ENCODE peak calls at places on chromosomes 4 and X, in ten cellular contexts. One of them, this sample, is unnamed.
A peak's percentile ranks its signal among the peaks of the same experiment; 100 is the strongest.

GRCh38 chr4:186770446-186771175 is 47.0 kb upstream of the FAT1 start:
- DNase-seq in mammary epithelial cell: peak; percentile 73
- DNase-seq in IMR-90: peak; percentile 82
- DNase-seq in lung: no peak
- DNase-seq in transverse colon: no peak
- DNase-seq in neural progenitor cell: no peak
- DNase-seq in CD8-positive, alpha-beta T cell: no peak
- DNase-seq in lower lobe of right lung: no peak
- DNase-seq in GM23248: peak; percentile 81
- DNase-seq in PC-9: peak; percentile 73
- DNase-seq in this sample: no peak

GRCh38 chr4:155906554-155907247 is 3.2 kb downstream of the TDO2 start:
- DNase-seq in neural progenitor cell: no peak
- DNase-seq in PC-9: no peak
- DNase-seq in CD8-positive, alpha-beta T cell: no peak
- DNase-seq in lower lobe of right lung: no peak
- DNase-seq in mammary epithelial cell: peak; percentile 55
- DNase-seq in IMR-90: peak; percentile 99
- DNase-seq in lung: no peak
- DNase-seq in GM23248: peak; percentile 99
- DNase-seq in transverse colon: no peak
- DNase-seq in this sample: no peak

GRCh38 chr4:98514930-98515809 is 143.2 kb downstream of the TSPAN5 start:
- DNase-seq in neural progenitor cell: peak; percentile 18
- DNase-seq in IMR-90: peak; percentile 54
- DNase-seq in lung: no peak
- DNase-seq in CD8-positive, alpha-beta T cell: no peak
- DNase-seq in lower lobe of right lung: no peak
- DNase-seq in mammary epithelial cell: no peak
- DNase-seq in PC-9: no peak
- DNase-seq in GM23248: peak; percentile 37
- DNase-seq in transverse colon: no peak
- DNase-seq in this sample: no peak

GRCh38 chrX:8632949-8633348 is 99.0 kb downstream of the ANOS1 start:
- DNase-seq in transverse colon: no peak
- DNase-seq in GM23248: no peak
- DNase-seq in lung: no peak
- DNase-seq in mammary epithelial cell: no peak
- DNase-seq in neural progenitor cell: peak; percentile 7
- DNase-seq in PC-9: no peak
- DNase-seq in IMR-90: no peak
- DNase-seq in lower lobe of right lung: no peak
- DNase-seq in CD8-positive, alpha-beta T cell: no peak
- DNase-seq in this sample: no peak

GRCh38 chr4:155900402-155900801 is 3.1 kb upstream of the TDO2 start:
- DNase-seq in mammary epithelial cell: peak; percentile 13
- DNase-seq in transverse colon: no peak
- DNase-seq in lower lobe of right lung: no peak
- DNase-seq in IMR-90: peak; percentile 72
- DNase-seq in GM23248: peak; percentile 12
- DNase-seq in lung: no peak
- DNase-seq in neural progenitor cell: no peak
- DNase-seq in CD8-positive, alpha-beta T cell: no peak
- DNase-seq in PC-9: no peak
- DNase-seq in this sample: no peak

GRCh38 chr4:139587452-139587851 is 31.4 kb upstream of the SETD7 start:
- DNase-seq in PC-9: no peak
- DNase-seq in GM23248: peak; percentile 18
- DNase-seq in lower lobe of right lung: no peak
- DNase-seq in CD8-positive, alpha-beta T cell: no peak
- DNase-seq in lung: no peak
- DNase-seq in IMR-90: no peak
- DNase-seq in mammary epithelial cell: no peak
- DNase-seq in transverse colon: no peak
- DNase-seq in neural progenitor cell: no peak
- DNase-seq in this sample: no peak

GRCh38 chrX:1534321-1535168 is 2.4 kb downstream of the P2RY8 start:
- DNase-seq in lower lobe of right lung: no peak
- DNase-seq in CD8-positive, alpha-beta T cell: peak; percentile 46
- DNase-seq in transverse colon: no peak
- DNase-seq in PC-9: no peak
- DNase-seq in neural progenitor cell: peak; percentile 60
- DNase-seq in lung: no peak
- DNase-seq in GM23248: no peak
- DNase-seq in IMR-90: no peak
- DNase-seq in mammary epithelial cell: no peak
- DNase-seq in this sample: no peak

GRCh38 chr4:145884775-145885174 is 53.8 kb downstream of the ZNF827 start:
- DNase-seq in lung: no peak
- DNase-seq in PC-9: no peak
- DNase-seq in CD8-positive, alpha-beta T cell: no peak
- DNase-seq in mammary epithelial cell: no peak
- DNase-seq in neural progenitor cell: no peak
- DNase-seq in GM23248: no peak
- DNase-seq in lower lobe of right lung: no peak
- DNase-seq in IMR-90: no peak
- DNase-seq in transverse colon: no peak
- DNase-seq in this sample: no peak

GRCh38 chrX:154714925-154715324 is 36.0 kb downstream of the GAB3 start:
- DNase-seq in CD8-positive, alpha-beta T cell: peak; percentile 44
- DNase-seq in transverse colon: peak; percentile 33
- DNase-seq in PC-9: no peak
- DNase-seq in neural progenitor cell: peak; percentile 44
- DNase-seq in lung: no peak
- DNase-seq in IMR-90: peak; percentile 50
- DNase-seq in mammary epithelial cell: no peak
- DNase-seq in GM23248: peak; percentile 44
- DNase-seq in lower lobe of right lung: no peak
- DNase-seq in this sample: no peak

GRCh38 chr4:24210332-24210902 is 320.6 kb upstream of the PPARGC1A start:
- DNase-seq in transverse colon: peak; percentile 8
- DNase-seq in lung: peak; percentile 79
- DNase-seq in CD8-positive, alpha-beta T cell: no peak
- DNase-seq in IMR-90: peak; percentile 96
- DNase-seq in neural progenitor cell: no peak
- DNase-seq in GM23248: peak; percentile 98
- DNase-seq in PC-9: no peak
- DNase-seq in mammary epithelial cell: peak; percentile 4
- DNase-seq in lower lobe of right lung: peak; percentile 60
- DNase-seq in this sample: peak; percentile 33

GRCh38 chr4:183905593-183906485 is 732 bp downstream of the STOX2 start:
- DNase-seq in GM23248: peak; percentile 32
- DNase-seq in neural progenitor cell: peak; percentile 83
- DNase-seq in PC-9: no peak
- DNase-seq in CD8-positive, alpha-beta T cell: no peak
- DNase-seq in IMR-90: peak; percentile 37
- DNase-seq in mammary epithelial cell: peak; percentile 43
- DNase-seq in lower lobe of right lung: peak; percentile 56
- DNase-seq in transverse colon: peak; percentile 37
- DNase-seq in lung: peak; percentile 34
- DNase-seq in this sample: peak; percentile 72

GRCh38 chr4:7217039-7217438 is 24.7 kb downstream of the SORCS2 start:
- DNase-seq in transverse colon: no peak
- DNase-seq in IMR-90: no peak
- DNase-seq in GM23248: no peak
- DNase-seq in lower lobe of right lung: no peak
- DNase-seq in neural progenitor cell: no peak
- DNase-seq in PC-9: no peak
- DNase-seq in CD8-positive, alpha-beta T cell: no peak
- DNase-seq in mammary epithelial cell: no peak
- DNase-seq in lung: no peak
- DNase-seq in this sample: no peak

GRCh38 chrX:65706041-65706828 is 38.8 kb downstream of the MSN start:
- DNase-seq in PC-9: peak; percentile 63
- DNase-seq in IMR-90: peak; percentile 85
- DNase-seq in transverse colon: no peak
- DNase-seq in mammary epithelial cell: peak; percentile 83
- DNase-seq in GM23248: peak; percentile 83
- DNase-seq in lung: peak; percentile 54
- DNase-seq in neural progenitor cell: no peak
- DNase-seq in lower lobe of right lung: no peak
- DNase-seq in CD8-positive, alpha-beta T cell: peak; percentile 28
- DNase-seq in this sample: peak; percentile 79

GRCh38 chrX:13283512-13283911 is 36.3 kb downstream of the ATXN3L start:
- DNase-seq in CD8-positive, alpha-beta T cell: no peak
- DNase-seq in mammary epithelial cell: no peak
- DNase-seq in PC-9: no peak
- DNase-seq in GM23248: peak; percentile 4
- DNase-seq in transverse colon: no peak
- DNase-seq in lower lobe of right lung: no peak
- DNase-seq in neural progenitor cell: peak; percentile 40
- DNase-seq in lung: no peak
- DNase-seq in IMR-90: no peak
- DNase-seq in this sample: no peak

GRCh38 chrX:13281289-13281688 is 38.6 kb downstream of the ATXN3L start:
- DNase-seq in GM23248: no peak
- DNase-seq in lower lobe of right lung: no peak
- DNase-seq in neural progenitor cell: no peak
- DNase-seq in PC-9: no peak
- DNase-seq in IMR-90: no peak
- DNase-seq in lung: no peak
- DNase-seq in mammary epithelial cell: no peak
- DNase-seq in CD8-positive, alpha-beta T cell: no peak
- DNase-seq in transverse colon: no peak
- DNase-seq in this sample: no peak

GRCh38 chrX:13285229-13285628 is 34.6 kb downstream of the ATXN3L start:
- DNase-seq in transverse colon: no peak
- DNase-seq in PC-9: no peak
- DNase-seq in GM23248: no peak
- DNase-seq in IMR-90: no peak
- DNase-seq in mammary epithelial cell: no peak
- DNase-seq in neural progenitor cell: no peak
- DNase-seq in CD8-positive, alpha-beta T cell: no peak
- DNase-seq in lung: no peak
- DNase-seq in lower lobe of right lung: no peak
- DNase-seq in this sample: no peak

GRCh38 chrX:13285693-13286092 is 34.2 kb downstream of the ATXN3L start:
- DNase-seq in PC-9: no peak
- DNase-seq in GM23248: no peak
- DNase-seq in IMR-90: no peak
- DNase-seq in transverse colon: no peak
- DNase-seq in lung: no peak
- DNase-seq in neural progenitor cell: peak; percentile 80
- DNase-seq in mammary epithelial cell: no peak
- DNase-seq in lower lobe of right lung: no peak
- DNase-seq in CD8-positive, alpha-beta T cell: no peak
- DNase-seq in this sample: no peak

GRCh38 chrX:13283968-13284914 is 35.6 kb downstream of the ATXN3L start:
- DNase-seq in lung: no peak
- DNase-seq in GM23248: peak; percentile 80
- DNase-seq in neural progenitor cell: peak; percentile 75
- DNase-seq in transverse colon: no peak
- DNase-seq in CD8-positive, alpha-beta T cell: no peak
- DNase-seq in PC-9: no peak
- DNase-seq in mammary epithelial cell: peak; percentile 84
- DNase-seq in IMR-90: peak; percentile 78
- DNase-seq in lower lobe of right lung: no peak
- DNase-seq in this sample: no peak
- H3K27ac ChIP-seq in lung: no peak overlapping the region
- H3K27ac ChIP-seq in GM23248: peak overlapping the region; percentile 90
- H3K27ac ChIP-seq in neural progenitor cell: peak overlapping the region; percentile 74
- H3K27ac ChIP-seq in transverse colon: no peak overlapping the region
- H3K27ac ChIP-seq in CD8-positive, alpha-beta T cell: no peak overlapping the region
- H3K27ac ChIP-seq in PC-9: no peak overlapping the region
- H3K27ac ChIP-seq in mammary epithelial cell: peak overlapping the region; percentile 87
- H3K27ac ChIP-seq in IMR-90: peak overlapping the region; percentile 25
- H3K27ac ChIP-seq in lower lobe of right lung: no peak overlapping the region
- H3K27ac ChIP-seq in this sample: no peak overlapping the region

GRCh38 chr4:11111370-11111769 is 317.3 kb downstream of the HS3ST1 start:
- DNase-seq in PC-9: no peak
- DNase-seq in lower lobe of right lung: no peak
- DNase-seq in mammary epithelial cell: no peak
- DNase-seq in CD8-positive, alpha-beta T cell: no peak
- DNase-seq in lung: no peak
- DNase-seq in transverse colon: no peak
- DNase-seq in GM23248: no peak
- DNase-seq in neural progenitor cell: no peak
- DNase-seq in IMR-90: no peak
- DNase-seq in this sample: no peak
- H3K9me3 ChIP-seq in PC-9: no peaks in the 10 kb centered on the region
- H3K9me3 ChIP-seq in lower lobe of right lung: no peaks in the 10 kb centered on the region
- H3K9me3 ChIP-seq in mammary epithelial cell: no peaks in the 10 kb centered on the region
- H3K9me3 ChIP-seq in CD8-positive, alpha-beta T cell: no peaks in the 10 kb centered on the region
- H3K9me3 ChIP-seq in lung: no peaks in the 10 kb centered on the region
- H3K9me3 ChIP-seq in transverse colon: no peaks in the 10 kb centered on the region
- H3K9me3 ChIP-seq in GM23248: no peaks in the 10 kb centered on the region
- H3K9me3 ChIP-seq in neural progenitor cell: no peaks in the 10 kb centered on the region
- H3K9me3 ChIP-seq in IMR-90: peaks cover 4% of the 10 kb centered on the region
- H3K9me3 ChIP-seq in this sample: no peaks in the 10 kb centered on the region

DNA sequence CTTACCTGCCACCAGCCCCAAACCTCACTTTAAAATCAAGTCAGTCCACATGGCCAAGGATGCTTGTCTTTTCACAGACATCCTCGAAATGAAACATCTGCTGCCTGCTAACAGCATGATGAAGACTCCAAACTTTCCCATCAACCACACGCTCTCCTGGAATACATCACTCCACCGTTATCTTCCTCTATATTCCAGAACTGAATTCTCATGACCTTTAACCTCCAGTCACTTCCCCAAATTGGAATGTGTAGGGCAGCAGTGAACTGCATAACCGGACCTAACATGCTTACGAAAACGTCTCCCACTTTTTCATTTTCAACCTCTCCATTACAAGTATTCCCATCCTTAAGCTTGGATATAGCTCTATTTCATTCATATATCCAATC is 30.7 kb upstream of the ZNF41 start:
- DNase-seq in IMR-90: no peak
- DNase-seq in mammary epithelial cell: no peak
- DNase-seq in PC-9: no peak
- DNase-seq in transverse colon: no peak
- DNase-seq in CD8-positive, alpha-beta T cell: no peak
- DNase-seq in lower lobe of right lung: no peak
- DNase-seq in lung: no peak
- DNase-seq in neural progenitor cell: no peak
- DNase-seq in GM23248: no peak
- DNase-seq in this sample: no peak
- H3K27ac ChIP-seq in IMR-90: no peak overlapping the region
- H3K27ac ChIP-seq in mammary epithelial cell: no peak overlapping the region
- H3K27ac ChIP-seq in PC-9: no peak overlapping the region
- H3K27ac ChIP-seq in transverse colon: no peak overlapping the region
- H3K27ac ChIP-seq in CD8-positive, alpha-beta T cell: no peak overlapping the region
- H3K27ac ChIP-seq in lower lobe of right lung: no peak overlapping the region
- H3K27ac ChIP-seq in lung: no peak overlapping the region
- H3K27ac ChIP-seq in neural progenitor cell: no peak overlapping the region
- H3K27ac ChIP-seq in GM23248: peak overlapping the region; percentile 85
- H3K27ac ChIP-seq in this sample: no peak overlapping the region

DNA sequence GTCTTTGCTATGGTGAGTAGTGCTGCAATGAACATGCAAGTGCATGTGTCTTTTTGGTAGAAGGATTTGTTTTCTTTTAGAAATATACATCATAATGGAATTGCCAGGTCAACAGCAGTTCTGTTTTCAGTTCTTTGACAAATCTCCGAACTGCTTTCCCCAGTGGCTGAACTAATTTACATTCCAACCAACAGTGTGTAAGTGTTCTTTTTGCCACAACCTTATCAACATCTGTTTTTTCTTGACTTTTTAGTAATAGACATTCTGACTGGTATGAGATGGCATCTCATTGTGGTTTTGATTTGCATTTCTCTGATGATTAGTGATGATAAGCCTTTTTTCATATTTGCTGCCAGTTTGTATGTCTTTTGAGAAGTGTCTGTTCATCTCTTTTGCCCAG is 406.3 kb downstream of the DTHD1 start:
- DNase-seq in lung: no peak
- DNase-seq in lower lobe of right lung: no peak
- DNase-seq in transverse colon: no peak
- DNase-seq in GM23248: no peak
- DNase-seq in mammary epithelial cell: no peak
- DNase-seq in neural progenitor cell: no peak
- DNase-seq in IMR-90: no peak
- DNase-seq in CD8-positive, alpha-beta T cell: no peak
- DNase-seq in PC-9: no peak
- DNase-seq in this sample: no peak
- H3K9me3 ChIP-seq in lung: peaks cover 3% of the 10 kb centered on the region
- H3K9me3 ChIP-seq in lower lobe of right lung: no peaks in the 10 kb centered on the region
- H3K9me3 ChIP-seq in transverse colon: no peaks in the 10 kb centered on the region
- H3K9me3 ChIP-seq in GM23248: no peaks in the 10 kb centered on the region
- H3K9me3 ChIP-seq in mammary epithelial cell: peaks cover 2% of the 10 kb centered on the region
- H3K9me3 ChIP-seq in neural progenitor cell: no peaks in the 10 kb centered on the region
- H3K9me3 ChIP-seq in IMR-90: peaks cover 3% of the 10 kb centered on the region
- H3K9me3 ChIP-seq in CD8-positive, alpha-beta T cell: no peaks in the 10 kb centered on the region
- H3K9me3 ChIP-seq in PC-9: peaks cover 8% of the 10 kb centered on the region
- H3K9me3 ChIP-seq in this sample: peaks cover 44% of the 10 kb centered on the region

This sample was measured in heart left ventricle.